ENCODE peak calls at places on chromosomes 11 and 22, in nine cellular contexts. One of them, this sample, is unnamed.

GRCh38 chr11:23539556-23539955 is 679.3 kb upstream of the CCDC179 start:
- DNase-seq in H9: no peak
- DNase-seq in cardiac fibroblast: no peak
- DNase-seq in BE2C: no peak
- DNase-seq in stomach: no peak
- DNase-seq in fibroblast of villous mesenchyme: no peak
- DNase-seq in heart right ventricle: no peak
- DNase-seq in breast epithelium: no peak
- DNase-seq in CD8-positive, alpha-beta T cell: no peak
- DNase-seq in this sample: no peak

GRCh38 chr22:39249081-39249704 is 4.4 kb upstream of the PDGFB start:
- DNase-seq in H9: no peak
- DNase-seq in cardiac fibroblast: no peak
- DNase-seq in BE2C: no peak
- DNase-seq in stomach: no peak
- DNase-seq in fibroblast of villous mesenchyme: no peak
- DNase-seq in heart right ventricle: no peak
- DNase-seq in breast epithelium: no peak
- DNase-seq in CD8-positive, alpha-beta T cell: no peak
- DNase-seq in this sample: no peak

GRCh38 chr22:30283342-30283741 is 6.0 kb downstream of the CASTOR1 start:
- DNase-seq in H9: no peak
- DNase-seq in cardiac fibroblast: no peak
- DNase-seq in BE2C: no peak
- DNase-seq in stomach: no peak
- DNase-seq in fibroblast of villous mesenchyme: no peak
- DNase-seq in heart right ventricle: no peak
- DNase-seq in breast epithelium: no peak
- DNase-seq in CD8-positive, alpha-beta T cell: no peak
- DNase-seq in this sample: no peak

GRCh38 chr11:70144262-70144661 is 58.8 kb upstream of the FADD start:
- DNase-seq in H9: no peak
- DNase-seq in cardiac fibroblast: no peak
- DNase-seq in BE2C: no peak
- DNase-seq in stomach: no peak
- DNase-seq in fibroblast of villous mesenchyme: no peak
- DNase-seq in heart right ventricle: no peak
- DNase-seq in breast epithelium: no peak
- DNase-seq in CD8-positive, alpha-beta T cell: no peak
- DNase-seq in this sample: no peak

GRCh38 chr22:37894939-37895670 is 11.0 kb upstream of the MICALL1 start:
- DNase-seq in H9: peak
- DNase-seq in cardiac fibroblast: no peak
- DNase-seq in BE2C: no peak
- DNase-seq in stomach: peak
- DNase-seq in fibroblast of villous mesenchyme: no peak
- DNase-seq in heart right ventricle: no peak
- DNase-seq in breast epithelium: no peak
- DNase-seq in CD8-positive, alpha-beta T cell: no peak
- DNase-seq in this sample: no peak

GRCh38 chr11:97610000-97610399 is 1220.2 kb downstream of the JRKL start:
- DNase-seq in H9: peak
- DNase-seq in cardiac fibroblast: peak
- DNase-seq in BE2C: no peak
- DNase-seq in stomach: no peak
- DNase-seq in fibroblast of villous mesenchyme: peak
- DNase-seq in heart right ventricle: no peak
- DNase-seq in breast epithelium: no peak
- DNase-seq in CD8-positive, alpha-beta T cell: no peak
- DNase-seq in this sample: no peak

GRCh38 chr22:24593810-24594568 is 1.1 kb upstream of the LRRC75B start:
- DNase-seq in H9: no peak
- DNase-seq in cardiac fibroblast: no peak
- DNase-seq in BE2C: no peak
- DNase-seq in stomach: no peak
- DNase-seq in fibroblast of villous mesenchyme: no peak
- DNase-seq in heart right ventricle: no peak
- DNase-seq in breast epithelium: no peak
- DNase-seq in CD8-positive, alpha-beta T cell: no peak
- DNase-seq in this sample: no peak

GRCh38 chr11:79039122-79039521 is 401.7 kb downstream of the TENM4 start:
- DNase-seq in H9: no peak
- DNase-seq in cardiac fibroblast: no peak
- DNase-seq in BE2C: no peak
- DNase-seq in stomach: no peak
- DNase-seq in fibroblast of villous mesenchyme: no peak
- DNase-seq in heart right ventricle: no peak
- DNase-seq in breast epithelium: no peak
- DNase-seq in CD8-positive, alpha-beta T cell: no peak
- DNase-seq in this sample: no peak

GRCh38 chr11:68528630-68529029 is 68.1 kb downstream of the PPP6R3 start:
- DNase-seq in H9: no peak
- DNase-seq in cardiac fibroblast: peak
- DNase-seq in BE2C: no peak
- DNase-seq in stomach: no peak
- DNase-seq in fibroblast of villous mesenchyme: peak
- DNase-seq in heart right ventricle: no peak
- DNase-seq in breast epithelium: no peak
- DNase-seq in CD8-positive, alpha-beta T cell: peak
- DNase-seq in this sample: no peak

GRCh38 chr11:88484873-88485621 is 147.5 kb upstream of the CTSC start:
- DNase-seq in H9: peak
- DNase-seq in cardiac fibroblast: peak
- DNase-seq in BE2C: peak
- DNase-seq in stomach: no peak
- DNase-seq in fibroblast of villous mesenchyme: no peak
- DNase-seq in heart right ventricle: no peak
- DNase-seq in breast epithelium: no peak
- DNase-seq in CD8-positive, alpha-beta T cell: peak
- DNase-seq in this sample: peak

GRCh38 chr11:95149659-95150294 is 60.1 kb downstream of the ENDOD1 start:
- DNase-seq in H9: peak
- DNase-seq in cardiac fibroblast: no peak
- DNase-seq in BE2C: no peak
- DNase-seq in stomach: peak
- DNase-seq in fibroblast of villous mesenchyme: no peak
- DNase-seq in heart right ventricle: peak
- DNase-seq in breast epithelium: peak
- DNase-seq in CD8-positive, alpha-beta T cell: no peak
- DNase-seq in this sample: no peak

GRCh38 chr11:75474878-75475766 is 42.1 kb upstream of the KLHL35 start:
- DNase-seq in H9: peak
- DNase-seq in cardiac fibroblast: peak
- DNase-seq in BE2C: peak
- DNase-seq in stomach: peak
- DNase-seq in fibroblast of villous mesenchyme: peak
- DNase-seq in heart right ventricle: peak
- DNase-seq in breast epithelium: no peak
- DNase-seq in CD8-positive, alpha-beta T cell: peak
- DNase-seq in this sample: peak

DNA sequence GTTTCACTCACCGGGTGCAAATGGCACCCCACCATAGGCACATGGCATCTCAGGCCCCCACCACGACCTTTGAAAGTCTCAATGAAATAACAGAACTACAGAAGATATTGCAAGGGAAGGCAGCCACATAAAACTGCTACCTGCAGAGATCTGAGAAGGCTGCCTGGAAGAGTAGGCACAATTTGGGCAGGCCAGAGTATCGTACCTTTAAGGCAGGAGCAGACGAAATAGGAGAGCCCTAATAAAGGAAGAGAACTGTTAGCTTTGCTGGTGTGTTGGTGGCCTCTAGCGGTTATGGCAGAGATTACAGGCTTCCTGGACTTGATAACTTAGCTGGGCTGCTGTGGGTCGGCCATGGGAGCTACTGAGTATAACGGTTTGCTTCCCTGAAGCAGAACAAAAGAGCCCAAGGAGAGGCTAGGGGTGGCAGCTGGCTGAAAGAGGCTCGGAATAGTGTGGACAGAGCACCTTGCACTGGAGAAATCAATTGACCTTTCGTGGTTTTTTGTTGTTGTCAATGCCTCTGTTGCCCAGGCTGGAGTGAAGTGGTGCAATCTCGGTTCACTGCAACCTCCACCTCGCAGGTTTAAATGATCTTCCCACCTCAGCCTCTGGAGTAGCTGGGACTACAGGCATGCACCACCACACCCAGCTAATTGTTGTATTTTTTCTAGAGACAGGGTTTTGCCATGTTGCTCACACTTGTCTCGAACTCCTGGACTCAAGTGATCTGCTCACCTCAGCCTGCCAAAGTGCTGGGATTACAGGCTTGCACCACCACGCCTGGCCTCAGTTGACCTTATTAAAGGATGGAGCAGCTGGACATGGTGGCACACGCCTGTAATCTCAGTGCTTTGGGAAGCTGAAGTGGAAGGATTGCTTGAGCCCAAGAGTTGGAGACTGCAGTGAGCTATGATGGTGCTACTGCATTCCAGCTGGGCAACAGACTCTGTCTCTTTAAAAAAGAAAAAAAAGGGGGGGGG is 4.8 kb downstream of the SDF2L1 start:
- DNase-seq in H9: peak
- DNase-seq in cardiac fibroblast: peak
- DNase-seq in BE2C: peak
- DNase-seq in stomach: peak
- DNase-seq in fibroblast of villous mesenchyme: peak
- DNase-seq in heart right ventricle: peak
- DNase-seq in breast epithelium: peak
- DNase-seq in CD8-positive, alpha-beta T cell: peak
- DNase-seq in this sample: no peak
- TF ChIP-seq CTCF in H9: peak
- TF ChIP-seq CTCF in cardiac fibroblast: peak
- TF ChIP-seq CTCF in BE2C: peak
- TF ChIP-seq CTCF in stomach: no peak
- TF ChIP-seq CTCF in fibroblast of villous mesenchyme: peak
- TF ChIP-seq CTCF in heart right ventricle: peak
- TF ChIP-seq CTCF in breast epithelium: peak
- TF ChIP-seq CTCF in CD8-positive, alpha-beta T cell: peak
- TF ChIP-seq CTCF in this sample: peak

DNA sequence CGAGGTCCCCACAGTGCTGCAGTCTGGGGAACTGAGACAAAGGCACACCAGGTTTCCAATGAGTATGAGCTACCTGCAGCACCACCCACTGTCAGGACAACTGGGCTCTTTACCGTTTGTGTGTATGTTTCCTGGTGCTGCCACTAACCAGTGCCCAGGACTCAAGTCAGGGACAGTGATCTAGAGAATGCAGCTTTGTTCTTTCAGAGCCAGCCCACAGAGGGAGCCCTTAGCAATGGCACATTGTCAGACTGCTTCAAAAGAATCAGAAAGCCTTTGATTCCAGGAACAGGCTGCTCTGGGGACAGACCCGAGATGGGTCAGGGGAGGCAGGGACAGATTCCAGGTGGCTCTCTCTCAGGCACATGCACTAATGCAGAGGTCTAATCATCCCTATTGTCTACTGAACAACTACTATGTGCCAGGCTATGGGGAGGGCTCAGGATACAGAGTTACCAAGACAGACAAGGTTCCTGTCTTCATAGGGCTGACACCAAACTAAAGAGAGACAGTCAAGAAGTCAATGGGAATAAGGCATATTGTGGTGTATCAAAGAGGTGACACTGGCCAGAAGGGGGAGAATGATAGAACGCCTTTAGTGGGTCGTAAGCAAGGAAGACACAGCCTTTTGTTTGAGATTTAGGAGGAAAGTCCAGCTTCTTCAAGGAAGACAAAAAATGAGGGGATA is 103.7 kb downstream of the VPREB1 start:
- DNase-seq in H9: peak
- DNase-seq in cardiac fibroblast: peak
- DNase-seq in BE2C: no peak
- DNase-seq in stomach: no peak
- DNase-seq in fibroblast of villous mesenchyme: no peak
- DNase-seq in heart right ventricle: no peak
- DNase-seq in breast epithelium: no peak
- DNase-seq in CD8-positive, alpha-beta T cell: no peak
- DNase-seq in this sample: no peak
- TF ChIP-seq CTCF in H9: peak
- TF ChIP-seq CTCF in cardiac fibroblast: no peak
- TF ChIP-seq CTCF in BE2C: peak
- TF ChIP-seq CTCF in stomach: no peak
- TF ChIP-seq CTCF in fibroblast of villous mesenchyme: no peak
- TF ChIP-seq CTCF in heart right ventricle: no peak
- TF ChIP-seq CTCF in breast epithelium: no peak
- TF ChIP-seq CTCF in CD8-positive, alpha-beta T cell: no peak
- TF ChIP-seq CTCF in this sample: peak

DNA sequence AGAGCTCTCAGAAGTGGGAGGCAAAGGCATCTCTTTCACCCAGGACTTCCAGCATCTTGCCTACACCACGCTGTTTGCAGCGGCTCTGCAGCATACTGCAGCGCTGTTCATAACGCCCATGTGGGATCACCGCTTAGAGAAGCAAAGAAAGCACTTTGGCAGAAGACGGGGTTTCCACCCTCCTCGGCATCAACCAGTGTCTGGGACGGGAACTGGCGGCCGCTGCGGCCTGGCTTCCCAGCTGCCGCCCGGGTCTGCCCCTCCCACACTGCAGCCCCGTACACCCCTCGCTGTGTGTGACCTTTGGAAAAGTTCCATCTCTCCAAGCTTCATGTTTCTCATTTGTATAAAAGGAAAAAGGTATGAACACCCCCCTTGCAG is 542 bp upstream of the TIRAP start:
- DNase-seq in H9: peak
- DNase-seq in cardiac fibroblast: peak
- DNase-seq in BE2C: peak
- DNase-seq in stomach: peak
- DNase-seq in fibroblast of villous mesenchyme: peak
- DNase-seq in heart right ventricle: peak
- DNase-seq in breast epithelium: no peak
- DNase-seq in CD8-positive, alpha-beta T cell: peak
- DNase-seq in this sample: peak
- TF ChIP-seq CTCF in H9: no peak
- TF ChIP-seq CTCF in cardiac fibroblast: no peak
- TF ChIP-seq CTCF in BE2C: no peak
- TF ChIP-seq CTCF in stomach: no peak
- TF ChIP-seq CTCF in fibroblast of villous mesenchyme: no peak
- TF ChIP-seq CTCF in heart right ventricle: no peak
- TF ChIP-seq CTCF in breast epithelium: no peak
- TF ChIP-seq CTCF in CD8-positive, alpha-beta T cell: no peak
- TF ChIP-seq CTCF in this sample: no peak

DNA sequence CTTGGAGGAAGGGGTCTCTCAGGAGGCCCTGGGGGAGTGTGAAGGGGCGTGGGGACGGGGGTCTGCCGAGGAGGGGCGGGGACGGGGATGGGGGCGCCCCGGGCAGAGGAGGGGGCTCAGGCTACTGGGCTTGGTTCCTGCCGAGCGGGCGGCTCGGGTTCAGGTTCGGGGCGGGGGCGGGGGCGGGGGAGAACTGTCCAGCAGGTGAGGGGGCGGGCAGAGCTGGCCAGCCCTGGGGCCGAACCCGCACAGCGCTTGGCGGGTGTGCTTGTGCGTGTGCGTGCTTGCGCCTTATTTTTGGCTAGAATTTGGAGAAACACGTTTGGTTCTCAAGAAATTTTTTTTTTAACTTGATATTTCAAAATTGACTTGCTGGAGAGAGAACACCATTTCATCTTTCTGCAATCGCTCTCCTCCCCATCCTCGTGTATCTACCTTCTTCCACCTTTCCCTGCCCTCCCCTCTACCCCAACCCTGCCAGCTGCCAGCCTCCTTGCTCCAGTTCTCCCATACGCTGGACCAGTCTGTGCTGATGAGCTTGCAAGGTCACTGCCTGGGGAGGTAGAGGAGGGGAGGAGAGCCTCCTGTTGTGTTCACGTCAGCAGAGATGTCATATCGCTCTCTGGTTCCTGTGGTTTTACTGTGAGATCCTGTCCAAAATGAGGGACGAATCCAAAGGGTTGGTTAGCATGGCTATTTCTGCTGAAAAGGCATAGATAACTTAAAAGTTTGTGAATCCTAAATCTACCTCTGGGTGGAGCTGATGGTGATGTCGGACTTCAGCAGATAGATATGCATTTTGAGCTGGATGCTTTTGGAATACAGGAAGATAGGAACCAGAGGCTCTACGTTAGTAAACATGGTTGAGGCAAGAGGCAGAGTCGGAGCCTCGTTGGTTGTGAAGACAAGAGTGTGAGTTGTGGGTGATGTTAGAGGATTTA is 668 bp downstream of the MADD start:
- DNase-seq in H9: no peak
- DNase-seq in cardiac fibroblast: peak
- DNase-seq in BE2C: peak
- DNase-seq in stomach: no peak
- DNase-seq in fibroblast of villous mesenchyme: peak
- DNase-seq in heart right ventricle: no peak
- DNase-seq in breast epithelium: no peak
- DNase-seq in CD8-positive, alpha-beta T cell: no peak
- DNase-seq in this sample: peak
- TF ChIP-seq CTCF in H9: no peak
- TF ChIP-seq CTCF in cardiac fibroblast: no peak
- TF ChIP-seq CTCF in BE2C: peak
- TF ChIP-seq CTCF in stomach: no peak
- TF ChIP-seq CTCF in fibroblast of villous mesenchyme: peak
- TF ChIP-seq CTCF in heart right ventricle: no peak
- TF ChIP-seq CTCF in breast epithelium: no peak
- TF ChIP-seq CTCF in CD8-positive, alpha-beta T cell: no peak
- TF ChIP-seq CTCF in this sample: no peak

This sample was measured in GM06990.